ENCODE peak calls at places on chromosomes 3 and 15, in ten cellular contexts. One of them, this sample, is unnamed. For H3K4me1, the result is how much of the 10 kb centered on the place peaks cover.

GRCh38 chr15:65094294-65094995 is 17.9 kb downstream of the KBTBD13 start:
- DNase-seq in SK-N-SH: peak
- DNase-seq in endothelial cell of umbilical vein: no peak
- DNase-seq in H9: no peak
- DNase-seq in fibroblast of lung: no peak
- DNase-seq in mammary epithelial cell: peak
- DNase-seq in GM23248: no peak
- DNase-seq in HepG2: no peak
- DNase-seq in trophoblast cell: no peak
- DNase-seq in neuronal stem cell: no peak
- DNase-seq in this sample: no peak

GRCh38 chr3:87756616-87757015 is 302.2 kb downstream of the CGGBP1 start:
- DNase-seq in SK-N-SH: no peak
- DNase-seq in fibroblast of lung: no peak
- DNase-seq in H9: no peak
- DNase-seq in HepG2: peak
- DNase-seq in GM23248: no peak
- DNase-seq in endothelial cell of umbilical vein: no peak
- DNase-seq in neuronal stem cell: no peak
- DNase-seq in mammary epithelial cell: no peak
- DNase-seq in trophoblast cell: no peak
- DNase-seq in this sample: no peak

GRCh38 chr3:37964716-37965115 is 25.9 kb upstream of the VILL start:
- DNase-seq in SK-N-SH: no peak
- DNase-seq in HepG2: peak
- DNase-seq in mammary epithelial cell: no peak
- DNase-seq in trophoblast cell: no peak
- DNase-seq in neuronal stem cell: no peak
- DNase-seq in fibroblast of lung: no peak
- DNase-seq in GM23248: no peak
- DNase-seq in H9: no peak
- DNase-seq in endothelial cell of umbilical vein: no peak
- DNase-seq in this sample: no peak

GRCh38 chr15:28105224-28105791 is 6.2 kb upstream of the OCA2 start:
- DNase-seq in H9: peak
- DNase-seq in endothelial cell of umbilical vein: no peak
- DNase-seq in fibroblast of lung: no peak
- DNase-seq in trophoblast cell: no peak
- DNase-seq in SK-N-SH: no peak
- DNase-seq in GM23248: no peak
- DNase-seq in neuronal stem cell: no peak
- DNase-seq in HepG2: no peak
- DNase-seq in mammary epithelial cell: no peak
- DNase-seq in this sample: no peak

GRCh38 chr15:26065723-26066122 is 202.6 kb upstream of the ATP10A start:
- DNase-seq in H9: no peak
- DNase-seq in GM23248: no peak
- DNase-seq in fibroblast of lung: no peak
- DNase-seq in neuronal stem cell: no peak
- DNase-seq in endothelial cell of umbilical vein: no peak
- DNase-seq in SK-N-SH: no peak
- DNase-seq in HepG2: no peak
- DNase-seq in trophoblast cell: no peak
- DNase-seq in mammary epithelial cell: no peak
- DNase-seq in this sample: no peak

GRCh38 chr3:4825572-4826236 is 153.5 kb upstream of the BHLHE40 start:
- DNase-seq in GM23248: no peak
- DNase-seq in trophoblast cell: no peak
- DNase-seq in endothelial cell of umbilical vein: no peak
- DNase-seq in H9: no peak
- DNase-seq in mammary epithelial cell: peak
- DNase-seq in HepG2: peak
- DNase-seq in neuronal stem cell: no peak
- DNase-seq in fibroblast of lung: no peak
- DNase-seq in SK-N-SH: no peak
- DNase-seq in this sample: no peak

GRCh38 chr3:12370758-12371157 is 81.9 kb downstream of the PPARG start:
- DNase-seq in endothelial cell of umbilical vein: peak
- DNase-seq in neuronal stem cell: no peak
- DNase-seq in GM23248: peak
- DNase-seq in trophoblast cell: no peak
- DNase-seq in H9: peak
- DNase-seq in mammary epithelial cell: no peak
- DNase-seq in fibroblast of lung: peak
- DNase-seq in SK-N-SH: peak
- DNase-seq in HepG2: peak
- DNase-seq in this sample: no peak

GRCh38 chr15:48976444-48977088 is 12.8 kb upstream of the SHC4 start:
- DNase-seq in neuronal stem cell: no peak
- DNase-seq in GM23248: no peak
- DNase-seq in HepG2: peak
- DNase-seq in mammary epithelial cell: no peak
- DNase-seq in fibroblast of lung: no peak
- DNase-seq in H9: no peak
- DNase-seq in endothelial cell of umbilical vein: no peak
- DNase-seq in trophoblast cell: no peak
- DNase-seq in SK-N-SH: no peak
- DNase-seq in this sample: no peak

GRCh38 chr3:189727191-189727590 is 96.0 kb downstream of the TP63 start:
- DNase-seq in SK-N-SH: no peak
- DNase-seq in fibroblast of lung: no peak
- DNase-seq in neuronal stem cell: no peak
- DNase-seq in H9: no peak
- DNase-seq in trophoblast cell: no peak
- DNase-seq in HepG2: no peak
- DNase-seq in GM23248: peak
- DNase-seq in mammary epithelial cell: no peak
- DNase-seq in endothelial cell of umbilical vein: no peak
- DNase-seq in this sample: no peak

GRCh38 chr3:58471025-58471887 is 20.6 kb upstream of the KCTD6 start:
- DNase-seq in endothelial cell of umbilical vein: peak
- DNase-seq in HepG2: peak
- DNase-seq in trophoblast cell: no peak
- DNase-seq in fibroblast of lung: peak
- DNase-seq in GM23248: peak
- DNase-seq in H9: no peak
- DNase-seq in SK-N-SH: no peak
- DNase-seq in mammary epithelial cell: peak
- DNase-seq in neuronal stem cell: no peak
- DNase-seq in this sample: no peak

GRCh38 chr3:107833722-107834416 is 257.0 kb downstream of the CD47 start:
- DNase-seq in fibroblast of lung: no peak
- DNase-seq in SK-N-SH: no peak
- DNase-seq in neuronal stem cell: no peak
- DNase-seq in H9: no peak
- DNase-seq in trophoblast cell: no peak
- DNase-seq in mammary epithelial cell: no peak
- DNase-seq in endothelial cell of umbilical vein: no peak
- DNase-seq in GM23248: no peak
- DNase-seq in HepG2: no peak
- DNase-seq in this sample: no peak

GRCh38 chr3:147410126-147410517 is 957 bp downstream of the ZIC1 start:
- DNase-seq in SK-N-SH: no peak
- DNase-seq in GM23248: peak
- DNase-seq in mammary epithelial cell: no peak
- DNase-seq in trophoblast cell: no peak
- DNase-seq in endothelial cell of umbilical vein: no peak
- DNase-seq in neuronal stem cell: no peak
- DNase-seq in HepG2: no peak
- DNase-seq in H9: no peak
- DNase-seq in fibroblast of lung: no peak
- DNase-seq in this sample: no peak

GRCh38 chr3:57160731-57161086 is 4.4 kb downstream of the IL17RD start:
- DNase-seq in SK-N-SH: no peak
- DNase-seq in fibroblast of lung: no peak
- DNase-seq in H9: no peak
- DNase-seq in mammary epithelial cell: no peak
- DNase-seq in trophoblast cell: no peak
- DNase-seq in HepG2: no peak
- DNase-seq in neuronal stem cell: no peak
- DNase-seq in GM23248: no peak
- DNase-seq in endothelial cell of umbilical vein: no peak
- DNase-seq in this sample: no peak

GRCh38 chr3:180679178-180680096 is at the start of gene CCDC39:
- DNase-seq in endothelial cell of umbilical vein: peak
- DNase-seq in H9: peak
- DNase-seq in fibroblast of lung: peak
- DNase-seq in HepG2: peak
- DNase-seq in mammary epithelial cell: peak
- DNase-seq in neuronal stem cell: peak
- DNase-seq in trophoblast cell: peak
- DNase-seq in GM23248: peak
- DNase-seq in SK-N-SH: peak
- DNase-seq in this sample: peak

DNA sequence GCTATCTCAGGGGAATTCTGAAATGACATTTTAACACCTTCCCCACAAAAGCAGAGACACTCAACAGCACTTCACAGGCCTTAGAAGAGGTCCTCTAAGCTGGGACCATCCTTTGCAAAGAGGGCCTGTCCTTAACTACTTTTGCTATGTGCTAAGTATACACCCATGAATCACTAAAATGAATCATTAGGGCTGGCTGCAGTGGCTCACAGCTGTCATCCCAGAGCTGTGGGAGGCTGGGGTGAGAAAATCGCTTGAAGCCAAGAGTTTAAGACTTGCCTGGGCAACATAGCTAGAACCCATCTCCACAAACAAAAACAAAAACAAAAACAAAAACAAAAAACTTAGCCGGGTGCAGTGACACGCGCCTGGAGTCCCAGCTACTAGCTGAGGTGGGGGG is 53.9 kb upstream of the MELTF start:
- DNase-seq in mammary epithelial cell: peak
- DNase-seq in neuronal stem cell: no peak
- DNase-seq in fibroblast of lung: peak
- DNase-seq in trophoblast cell: no peak
- DNase-seq in endothelial cell of umbilical vein: no peak
- DNase-seq in SK-N-SH: no peak
- DNase-seq in HepG2: no peak
- DNase-seq in GM23248: peak
- DNase-seq in H9: no peak
- DNase-seq in this sample: no peak
- H2AFZ ChIP-seq in mammary epithelial cell: no peak
- H2AFZ ChIP-seq in neuronal stem cell: no peak
- H2AFZ ChIP-seq in fibroblast of lung: no peak
- H2AFZ ChIP-seq in trophoblast cell: no peak
- H2AFZ ChIP-seq in endothelial cell of umbilical vein: no peak
- H2AFZ ChIP-seq in SK-N-SH: no peak
- H2AFZ ChIP-seq in HepG2: no peak
- H2AFZ ChIP-seq in GM23248: no peak
- H2AFZ ChIP-seq in H9: no peak
- H2AFZ ChIP-seq in this sample: no peak

GRCh38 chr15:63514533-63514943 is 10.1 kb downstream of the USP3 start:
- DNase-seq in endothelial cell of umbilical vein: peak
- DNase-seq in fibroblast of lung: peak
- DNase-seq in HepG2: peak
- DNase-seq in H9: no peak
- DNase-seq in mammary epithelial cell: peak
- DNase-seq in GM23248: peak
- DNase-seq in trophoblast cell: no peak
- DNase-seq in neuronal stem cell: no peak
- DNase-seq in SK-N-SH: no peak
- DNase-seq in this sample: no peak
- H3K4me1 ChIP-seq in endothelial cell of umbilical vein: under half
- H3K4me1 ChIP-seq in fibroblast of lung: under half
- H3K4me1 ChIP-seq in HepG2: half or more
- H3K4me1 ChIP-seq in H9: under half
- H3K4me1 ChIP-seq in mammary epithelial cell: under half
- H3K4me1 ChIP-seq in GM23248: under half
- H3K4me1 ChIP-seq in trophoblast cell: under half
- H3K4me1 ChIP-seq in neuronal stem cell: under half
- H3K4me1 ChIP-seq in SK-N-SH: under half
- H3K4me1 ChIP-seq in this sample: under half

DNA sequence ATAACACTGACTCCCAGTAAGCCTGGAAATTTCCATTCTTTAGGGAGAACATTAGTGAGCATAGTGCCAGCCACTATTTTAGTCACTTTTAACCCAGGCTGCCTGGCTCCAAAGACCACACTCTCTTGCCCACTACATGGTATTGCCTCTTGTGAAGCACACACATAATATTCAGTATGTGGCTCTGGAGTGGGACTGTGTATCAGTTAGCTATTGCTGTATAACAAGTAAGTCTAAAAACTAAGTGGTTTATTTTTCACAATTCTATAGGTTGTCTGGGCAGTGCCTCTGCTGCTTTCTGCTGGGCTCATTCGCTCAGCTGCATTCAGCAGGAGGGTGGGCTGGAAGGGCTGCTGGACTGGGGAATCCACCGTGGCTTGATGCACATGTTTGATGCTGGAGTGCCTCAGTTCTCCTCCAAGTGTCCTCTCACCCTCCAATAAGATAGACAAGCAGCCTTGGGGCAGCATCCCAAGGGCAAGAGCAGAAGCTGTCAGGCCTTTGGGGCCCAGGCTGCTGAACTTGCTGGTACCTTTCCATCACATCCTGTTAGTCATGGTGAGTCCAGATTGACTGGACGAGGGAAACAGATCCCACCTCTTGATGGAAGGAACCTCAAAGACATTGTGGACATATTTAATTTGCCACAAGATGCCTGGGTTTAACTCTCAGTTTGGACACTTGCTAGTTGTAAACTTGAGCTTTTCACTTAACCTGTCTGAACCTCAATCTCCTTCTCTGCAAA is 66.6 kb upstream of the TLE3 start:
- DNase-seq in endothelial cell of umbilical vein: no peak
- DNase-seq in fibroblast of lung: no peak
- DNase-seq in SK-N-SH: no peak
- DNase-seq in trophoblast cell: no peak
- DNase-seq in GM23248: peak
- DNase-seq in HepG2: no peak
- DNase-seq in neuronal stem cell: no peak
- DNase-seq in H9: no peak
- DNase-seq in mammary epithelial cell: no peak
- DNase-seq in this sample: no peak
- H3K9ac ChIP-seq in endothelial cell of umbilical vein: no peak
- H3K9ac ChIP-seq in fibroblast of lung: no peak
- H3K9ac ChIP-seq in SK-N-SH: no peak
- H3K9ac ChIP-seq in trophoblast cell: no peak
- H3K9ac ChIP-seq in GM23248: no peak
- H3K9ac ChIP-seq in HepG2: no peak
- H3K9ac ChIP-seq in neuronal stem cell: no peak
- H3K9ac ChIP-seq in H9: no peak
- H3K9ac ChIP-seq in mammary epithelial cell: no peak
- H3K9ac ChIP-seq in this sample: no peak

DNA sequence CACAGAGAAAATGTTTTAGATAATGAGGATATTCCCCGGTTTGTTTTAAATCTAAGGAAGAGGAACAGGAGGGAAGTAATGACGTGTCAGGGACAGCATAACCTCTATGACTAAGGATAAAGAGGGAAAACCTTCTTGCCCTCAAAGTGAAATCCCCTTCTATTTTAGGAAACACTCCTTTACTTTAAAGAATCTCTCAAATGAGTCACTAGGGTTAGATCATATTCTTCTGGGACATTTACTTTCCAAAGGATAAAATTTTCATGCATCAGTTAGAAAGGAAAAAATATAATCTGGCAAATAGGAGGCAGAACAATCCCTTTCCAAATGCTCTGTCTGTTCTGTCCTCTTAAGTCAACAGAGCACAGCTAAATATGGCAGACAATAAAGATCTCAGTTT is 43.2 kb upstream of the UBE2E2 start:
- DNase-seq in H9: no peak
- DNase-seq in mammary epithelial cell: peak
- DNase-seq in neuronal stem cell: no peak
- DNase-seq in SK-N-SH: no peak
- DNase-seq in endothelial cell of umbilical vein: peak
- DNase-seq in fibroblast of lung: peak
- DNase-seq in HepG2: no peak
- DNase-seq in trophoblast cell: no peak
- DNase-seq in GM23248: peak
- DNase-seq in this sample: no peak
- H2AFZ ChIP-seq in H9: no peak
- H2AFZ ChIP-seq in mammary epithelial cell: no peak
- H2AFZ ChIP-seq in neuronal stem cell: no peak
- H2AFZ ChIP-seq in SK-N-SH: peak
- H2AFZ ChIP-seq in endothelial cell of umbilical vein: no peak
- H2AFZ ChIP-seq in fibroblast of lung: no peak
- H2AFZ ChIP-seq in HepG2: no peak
- H2AFZ ChIP-seq in trophoblast cell: no peak
- H2AFZ ChIP-seq in GM23248: no peak
- H2AFZ ChIP-seq in this sample: no peak

This sample was measured in Karpas-422.